ENCODE peak calls at places on chromosome 6, in seven cellular contexts. One of them, this sample, is unnamed.

GRCh38 chr6:52146851-52147445 is 39.2 kb upstream of the IL17A start:
- DNase-seq in Panc1: no peak
- DNase-seq in A549: no peak
- DNase-seq in HepG2: no peak
- DNase-seq in GM12878: no peak
- DNase-seq in HCT116: no peak
- DNase-seq in SK-N-SH: no peak
- DNase-seq in this sample: no peak

GRCh38 chr6:67956352-67956751 is 678.7 kb upstream of the ADGRB3 start:
- DNase-seq in A549: no peak
- DNase-seq in HepG2: no peak
- DNase-seq in SK-N-SH: no peak
- DNase-seq in Panc1: no peak
- DNase-seq in HCT116: no peak
- DNase-seq in GM12878: no peak
- DNase-seq in this sample: no peak

GRCh38 chr6:105982761-105983600 is 103.2 kb upstream of the PRDM1 start:
- DNase-seq in Panc1: no peak
- DNase-seq in SK-N-SH: no peak
- DNase-seq in HepG2: no peak
- DNase-seq in GM12878: no peak
- DNase-seq in HCT116: no peak
- DNase-seq in A549: no peak
- DNase-seq in this sample: no peak

GRCh38 chr6:38493929-38494547 is 145.7 kb downstream of the BTBD9 start:
- DNase-seq in GM12878: peak; percentile 52
- DNase-seq in HepG2: peak; percentile 70
- DNase-seq in A549: peak; percentile 67
- DNase-seq in SK-N-SH: peak; percentile 15
- DNase-seq in Panc1: peak; percentile 60
- DNase-seq in HCT116: peak; percentile 57
- DNase-seq in this sample: peak; percentile 31

GRCh38 chr6:138422861-138423260 is 18.8 kb downstream of the HEBP2 start:
- DNase-seq in Panc1: no peak
- DNase-seq in GM12878: no peak
- DNase-seq in HCT116: no peak
- DNase-seq in SK-N-SH: no peak
- DNase-seq in HepG2: peak; percentile 38
- DNase-seq in A549: no peak
- DNase-seq in this sample: no peak

GRCh38 chr6:167861424-167861823 is 34.7 kb downstream of the AFDN start:
- DNase-seq in HepG2: no peak
- DNase-seq in SK-N-SH: no peak
- DNase-seq in Panc1: no peak
- DNase-seq in A549: no peak
- DNase-seq in GM12878: no peak
- DNase-seq in HCT116: no peak
- DNase-seq in this sample: no peak

GRCh38 chr6:117938324-117938995 is 31.4 kb downstream of the SLC35F1 start:
- DNase-seq in A549: no peak
- DNase-seq in HepG2: no peak
- DNase-seq in SK-N-SH: no peak
- DNase-seq in Panc1: no peak
- DNase-seq in GM12878: no peak
- DNase-seq in HCT116: no peak
- DNase-seq in this sample: no peak

GRCh38 chr6:30862156-30862875 is 22.0 kb upstream of the DDR1 start:
- DNase-seq in HepG2: no peak
- DNase-seq in Panc1: no peak
- DNase-seq in SK-N-SH: no peak
- DNase-seq in GM12878: no peak
- DNase-seq in HCT116: no peak
- DNase-seq in A549: no peak
- DNase-seq in this sample: no peak

GRCh38 chr6:28585335-28585734 is 59.7 kb downstream of the GPX5 start:
- DNase-seq in HepG2: peak; percentile 55
- DNase-seq in Panc1: no peak
- DNase-seq in SK-N-SH: no peak
- DNase-seq in A549: no peak
- DNase-seq in GM12878: no peak
- DNase-seq in HCT116: no peak
- DNase-seq in this sample: no peak

GRCh38 chr6:157432861-157433260 is 51.9 kb downstream of the ZDHHC14 start:
- DNase-seq in SK-N-SH: no peak
- DNase-seq in HepG2: no peak
- DNase-seq in GM12878: no peak
- DNase-seq in Panc1: no peak
- DNase-seq in A549: no peak
- DNase-seq in HCT116: no peak
- DNase-seq in this sample: no peak

GRCh38 chr6:12417191-12417590 is 127.0 kb downstream of the EDN1 start:
- DNase-seq in GM12878: no peak
- DNase-seq in HepG2: no peak
- DNase-seq in A549: no peak
- DNase-seq in HCT116: no peak
- DNase-seq in Panc1: no peak
- DNase-seq in SK-N-SH: no peak
- DNase-seq in this sample: no peak

GRCh38 chr6:99330159-99330558 is 19.3 kb downstream of the FAXC start:
- DNase-seq in HCT116: peak; percentile 52
- DNase-seq in HepG2: peak; percentile 52
- DNase-seq in GM12878: peak; percentile 71
- DNase-seq in SK-N-SH: peak; percentile 63
- DNase-seq in Panc1: peak; percentile 22
- DNase-seq in A549: peak; percentile 66
- DNase-seq in this sample: peak; percentile 70

GRCh38 chr6:157585274-157586087 is 204.5 kb downstream of the ZDHHC14 start:
- DNase-seq in GM12878: no peak
- DNase-seq in Panc1: no peak
- DNase-seq in A549: no peak
- DNase-seq in HepG2: no peak
- DNase-seq in HCT116: no peak
- DNase-seq in SK-N-SH: no peak
- DNase-seq in this sample: no peak

GRCh38 chr6:39227476-39227875 is 1.8 kb downstream of the KCNK5 start:
- DNase-seq in HCT116: no peak
- DNase-seq in HepG2: no peak
- DNase-seq in SK-N-SH: no peak
- DNase-seq in Panc1: no peak
- DNase-seq in A549: no peak
- DNase-seq in GM12878: no peak
- DNase-seq in this sample: no peak

GRCh38 chr6:113464959-113465358 is 392.2 kb upstream of the MARCKS start:
- DNase-seq in HCT116: peak; percentile 42
- DNase-seq in HepG2: no peak
- DNase-seq in Panc1: peak; percentile 76
- DNase-seq in GM12878: no peak
- DNase-seq in A549: peak; percentile 47
- DNase-seq in SK-N-SH: no peak
- DNase-seq in this sample: peak; percentile 74

GRCh38 chr6:43944908-43945777 is 175.1 kb downstream of the VEGFA start:
- DNase-seq in SK-N-SH: no peak
- DNase-seq in A549: no peak
- DNase-seq in Panc1: no peak
- DNase-seq in GM12878: no peak
- DNase-seq in HepG2: no peak
- DNase-seq in HCT116: no peak
- DNase-seq in this sample: no peak

GRCh38 chr6:155187994-155188706 is 75.7 kb upstream of the CLDN20 start:
- DNase-seq in GM12878: no peak
- DNase-seq in HCT116: no peak
- DNase-seq in A549: no peak
- DNase-seq in Panc1: no peak
- DNase-seq in HepG2: no peak
- DNase-seq in SK-N-SH: no peak
- DNase-seq in this sample: no peak

DNA sequence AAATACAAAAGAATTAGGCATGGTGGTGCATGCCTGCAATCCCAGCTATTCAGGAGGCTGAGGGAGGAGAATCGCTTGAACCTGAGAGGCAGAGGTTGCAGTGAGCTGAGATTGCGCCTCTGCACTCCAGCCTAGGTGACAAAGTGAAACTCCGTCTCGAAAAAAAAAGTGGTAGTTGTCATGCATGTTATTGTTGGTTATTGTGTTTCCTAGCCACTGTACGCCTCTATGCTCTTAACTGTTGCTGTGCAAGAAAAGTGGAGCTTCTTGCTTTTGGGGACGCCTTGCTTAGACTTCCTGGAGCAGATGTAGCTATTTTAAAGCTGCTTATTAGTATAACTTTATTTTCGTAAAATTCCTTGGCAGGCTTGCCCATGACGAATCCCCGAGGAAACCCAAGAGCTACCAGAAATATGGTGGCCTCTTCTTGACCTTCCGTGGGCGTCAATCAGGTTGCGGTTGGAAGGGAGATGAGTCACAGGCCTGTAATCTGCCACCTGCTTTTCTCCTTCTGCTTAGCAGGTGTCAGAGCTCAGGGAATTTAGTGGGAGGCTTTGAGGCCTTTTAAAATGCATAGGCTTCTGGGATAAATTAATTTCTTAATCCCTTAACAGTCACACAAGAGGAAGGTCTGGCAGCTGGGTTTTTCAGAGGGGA is 17.3 kb downstream of the GABRR2 start:
- DNase-seq in A549: peak; percentile 76
- DNase-seq in HCT116: peak; percentile 94
- DNase-seq in HepG2: peak; percentile 47
- DNase-seq in Panc1: peak; percentile 82
- DNase-seq in SK-N-SH: no peak
- DNase-seq in GM12878: peak; percentile 80
- DNase-seq in this sample: peak; percentile 82
- TF ChIP-seq REST in A549: no peak
- TF ChIP-seq REST in HCT116: no peak
- TF ChIP-seq REST in HepG2: no peak
- TF ChIP-seq REST in Panc1: no peak
- TF ChIP-seq REST in SK-N-SH: peak; percentile 80
- TF ChIP-seq REST in GM12878: no peak
- TF ChIP-seq REST in this sample: no peak

DNA sequence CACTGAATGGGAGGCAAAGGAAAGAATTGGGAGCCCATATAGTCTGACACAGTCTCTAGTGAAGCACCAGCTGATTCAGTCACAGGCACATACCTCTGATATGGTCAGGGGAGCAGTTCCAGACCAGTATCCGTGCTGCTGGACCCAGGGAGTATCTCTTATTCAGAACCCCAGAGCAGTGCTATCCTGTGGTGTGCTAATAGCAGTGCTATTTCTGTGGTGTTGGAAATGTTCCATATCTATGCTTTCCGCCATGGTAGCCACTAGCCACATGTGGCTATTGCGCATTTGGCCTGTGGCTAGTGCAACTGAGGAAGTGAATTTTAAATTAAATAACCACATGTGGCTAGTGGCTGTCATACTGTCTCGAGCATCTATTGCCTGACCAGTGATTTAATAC is 11.0 kb downstream of the SCUBE3 start:
- DNase-seq in SK-N-SH: no peak
- DNase-seq in GM12878: no peak
- DNase-seq in A549: no peak
- DNase-seq in HCT116: no peak
- DNase-seq in HepG2: no peak
- DNase-seq in Panc1: no peak
- DNase-seq in this sample: no peak
- TF ChIP-seq REST in SK-N-SH: no peak
- TF ChIP-seq REST in GM12878: no peak
- TF ChIP-seq REST in A549: no peak
- TF ChIP-seq REST in HCT116: no peak
- TF ChIP-seq REST in HepG2: no peak
- TF ChIP-seq REST in Panc1: no peak
- TF ChIP-seq REST in this sample: no peak

DNA sequence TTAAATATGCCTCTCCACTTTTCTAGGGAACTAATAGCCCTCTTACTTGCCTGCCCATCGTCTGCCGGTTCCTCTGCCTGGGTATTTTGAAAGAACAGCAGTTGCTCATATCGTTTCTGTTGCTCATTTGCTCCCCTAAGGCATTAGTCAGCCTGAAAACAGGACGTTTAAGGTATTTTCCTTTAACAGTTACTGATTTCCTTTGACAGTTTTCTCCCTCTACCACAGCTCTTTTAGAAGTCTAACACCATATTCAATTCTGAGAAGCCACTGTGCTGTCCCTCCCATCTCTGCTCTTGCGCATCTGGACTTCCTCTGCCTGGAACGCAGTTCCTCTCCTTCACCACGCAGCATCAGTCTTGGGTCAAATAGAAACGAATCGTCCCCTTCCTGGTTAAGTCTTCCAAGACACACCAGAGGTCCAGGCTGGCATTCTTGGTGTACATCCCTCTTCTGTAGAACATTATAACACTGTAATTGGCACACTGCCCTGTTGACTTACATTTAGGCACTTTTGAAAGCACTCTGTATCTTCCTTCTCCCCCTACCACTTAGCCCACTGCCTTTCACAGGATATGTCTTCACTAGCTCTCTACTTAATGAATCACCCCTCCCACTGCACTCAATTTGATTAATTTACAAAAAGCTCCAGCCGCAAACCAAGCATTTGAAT is 141.0 kb upstream of the CARMIL1 start:
- DNase-seq in A549: peak; percentile 57
- DNase-seq in Panc1: peak; percentile 12
- DNase-seq in HepG2: no peak
- DNase-seq in HCT116: no peak
- DNase-seq in SK-N-SH: peak; percentile 37
- DNase-seq in GM12878: peak; percentile 81
- DNase-seq in this sample: peak; percentile 56
- TF ChIP-seq REST in A549: no peak
- TF ChIP-seq REST in Panc1: no peak
- TF ChIP-seq REST in HepG2: no peak
- TF ChIP-seq REST in HCT116: no peak
- TF ChIP-seq REST in SK-N-SH: no peak
- TF ChIP-seq REST in GM12878: no peak
- TF ChIP-seq REST in this sample: no peak

GRCh38 chr6:166678426-166678825 is 51.4 kb upstream of the RPS6KA2 start:
- DNase-seq in HCT116: peak; percentile 54
- DNase-seq in GM12878: no peak
- DNase-seq in A549: peak; percentile 75
- DNase-seq in Panc1: no peak
- DNase-seq in SK-N-SH: no peak
- DNase-seq in HepG2: peak; percentile 68
- DNase-seq in this sample: no peak
- TF ChIP-seq REST in HCT116: no peak
- TF ChIP-seq REST in GM12878: no peak
- TF ChIP-seq REST in A549: no peak
- TF ChIP-seq REST in Panc1: no peak
- TF ChIP-seq REST in SK-N-SH: no peak
- TF ChIP-seq REST in HepG2: no peak
- TF ChIP-seq REST in this sample: no peak

GRCh38 chr6:133991096-133991593 is 38.1 kb downstream of the TBPL1 start:
- DNase-seq in HCT116: no peak
- DNase-seq in A549: peak; percentile 20
- DNase-seq in SK-N-SH: no peak
- DNase-seq in HepG2: peak; percentile 21
- DNase-seq in GM12878: no peak
- DNase-seq in Panc1: no peak
- DNase-seq in this sample: no peak
- TF ChIP-seq REST in HCT116: no peak
- TF ChIP-seq REST in A549: no peak
- TF ChIP-seq REST in SK-N-SH: no peak
- TF ChIP-seq REST in HepG2: no peak
- TF ChIP-seq REST in GM12878: no peak
- TF ChIP-seq REST in Panc1: no peak
- TF ChIP-seq REST in this sample: no peak

DNA sequence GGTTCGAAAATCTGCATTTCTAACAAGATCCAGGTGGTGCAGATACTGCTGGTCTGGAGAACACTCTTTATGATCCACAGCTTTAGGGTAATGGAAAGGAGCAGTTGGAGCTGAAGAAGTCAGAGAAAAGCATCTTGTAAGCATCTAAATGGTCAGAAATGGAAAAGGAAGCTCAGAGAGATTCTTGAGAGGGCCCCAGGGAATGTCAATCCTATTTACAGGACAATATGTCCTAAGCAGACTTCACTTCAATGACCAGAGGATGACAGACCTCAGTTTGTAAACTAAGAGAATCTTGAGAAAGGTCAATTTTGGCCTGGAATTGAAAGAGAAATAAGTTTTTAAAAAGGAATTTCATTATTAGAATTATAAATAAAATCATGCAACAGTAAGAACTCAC is 8.4 kb downstream of the TSPYL1 start:
- DNase-seq in HCT116: no peak
- DNase-seq in SK-N-SH: no peak
- DNase-seq in HepG2: no peak
- DNase-seq in A549: no peak
- DNase-seq in GM12878: no peak
- DNase-seq in Panc1: no peak
- DNase-seq in this sample: no peak
- TF ChIP-seq REST in HCT116: no peak
- TF ChIP-seq REST in SK-N-SH: no peak
- TF ChIP-seq REST in HepG2: no peak
- TF ChIP-seq REST in A549: no peak
- TF ChIP-seq REST in GM12878: no peak
- TF ChIP-seq REST in Panc1: no peak
- TF ChIP-seq REST in this sample: no peak

This sample was measured in HL-60.